ENCODE peak calls at places on chromosomes 13 and 19, in ten cellular contexts. R, K, J, N, T, Y, D, P, U and Z are unnamed samples.

GRCh38 chr13:84430015-84430414 is 547.7 kb upstream of the SLITRK1 start:
- DNase-seq in N (no peak), J (no peak), R (no peak), U (no peak), P (no peak), K (peak), D (no peak), Y (no peak), T (no peak), Z (no peak)

GRCh38 chr19:39937094-39937493 is 2.7 kb upstream of the FCGBP start:
- DNase-seq in J (no peak), R (no peak), K (no peak), U (no peak), Y (no peak), N (no peak), D (no peak), P (no peak), T (no peak), Z (no peak)

GRCh38 chr13:97948041-97948440 is 5.4 kb upstream of the IPO5 start:
- DNase-seq in D (no peak), Y (no peak), K (no peak), J (no peak), N (no peak), R (no peak), U (no peak), P (no peak), T (no peak), Z (no peak)

GRCh38 chr13:40178130-40178529 is 488.3 kb downstream of the FOXO1 start:
- DNase-seq in P (no peak), U (no peak), T (no peak), R (no peak), K (no peak), D (no peak), J (no peak), Y (no peak), N (no peak), Z (no peak)

GRCh38 chr19:10439588-10439987 is 19.2 kb downstream of the PDE4A start:
- DNase-seq in N (no peak), K (no peak), R (no peak), T (no peak), J (no peak), Y (no peak), P (no peak), D (no peak), U (no peak), Z (no peak)

GRCh38 chr19:344625-345319 is at the start of gene MIER2:
- DNase-seq in P (peak), U (peak), J (peak), D (peak), R (peak), Y (peak), T (peak), N (peak), K (peak), Z (peak)

GRCh38 chr13:97235549-97236206 is 13.5 kb downstream of the MBNL2 start:
- DNase-seq in J (peak), U (no peak), P (no peak), R (peak), K (no peak), Y (no peak), T (no peak), D (no peak), N (no peak), Z (no peak)

GRCh38 chr19:51185868-51186215 is 39.0 kb upstream of the CD33 start:
- DNase-seq in J (no peak), K (no peak), D (no peak), P (no peak), Y (no peak), T (no peak), N (no peak), R (no peak), U (no peak), Z (no peak)

GRCh38 chr19:1093330-1093729 is 1.8 kb downstream of the POLR2E start:
- DNase-seq in J (no peak), U (no peak), Y (no peak), P (no peak), T (no peak), N (no peak), K (no peak), R (no peak), D (no peak), Z (no peak)

GRCh38 chr19:39405930-39406655 is 554 bp upstream of the ZFP36 start:
- DNase-seq in J (no peak), P (no peak), R (no peak), K (no peak), T (peak), Y (no peak), D (no peak), U (no peak), N (no peak), Z (peak)

GRCh38 chr13:30276178-30276577 is 31.2 kb downstream of the KATNAL1 start:
- DNase-seq in K (no peak), N (no peak), J (no peak), P (no peak), U (no peak), R (no peak), D (no peak), T (no peak), Y (no peak), Z (no peak)

GRCh38 chr19:1833540-1833939 is 14.7 kb downstream of the REXO1 start:
- DNase-seq in Y (peak), D (no peak), N (no peak), P (no peak), T (no peak), K (no peak), U (peak), J (no peak), R (no peak), Z (no peak)

GRCh38 chr13:114102521-114103288 is 29.7 kb downstream of the RASA3 start:
- DNase-seq in Y (no peak), P (peak), U (no peak), T (peak), N (no peak), J (no peak), R (no peak), D (no peak), K (no peak), Z (no peak)

GRCh38 chr19:45087531-45087930 is 5.4 kb upstream of the PPP1R37 start:
- DNase-seq in R (no peak), J (no peak), D (no peak), K (no peak), P (no peak), T (peak), Y (no peak), N (no peak), U (no peak), Z (no peak)

GRCh38 chr13:67635754-67636153 is 405.6 kb upstream of the PCDH9 start:
- DNase-seq in R (no peak), T (no peak), J (no peak), N (no peak), D (no peak), Y (no peak), P (no peak), K (no peak), U (no peak), Z (no peak)

GRCh38 chr13:23506821-23507210 is 63.4 kb upstream of the TNFRSF19 start:
- DNase-seq in R (peak), U (no peak), K (peak), D (peak), Y (no peak), N (no peak), T (no peak), J (no peak), P (no peak), Z (no peak)

GRCh38 chr13:75961911-75962310 is 325.8 kb downstream of the LMO7 start:
- DNase-seq in K (no peak), Y (no peak), D (no peak), J (no peak), U (no peak), R (no peak), T (no peak), N (no peak), P (no peak), Z (no peak)

GRCh38 chr13:33213797-33214196 is 71.8 kb downstream of the STARD13 start:
- DNase-seq in K (no peak), T (no peak), P (no peak), N (peak), D (no peak), R (no peak), J (no peak), U (no peak), Y (no peak), Z (no peak)

GRCh38 chr13:110170020-110170790 is 136.8 kb downstream of the COL4A1 start:
- DNase-seq in Y (no peak), U (no peak), J (no peak), K (no peak), D (no peak), R (no peak), P (no peak), N (no peak), T (no peak), Z (no peak)

GRCh38 chr13:48570225-48570828 is 37.4 kb upstream of the RCBTB2 start:
- DNase-seq in Y (no peak), U (no peak), N (no peak), D (no peak), K (no peak), P (no peak), J (no peak), T (peak), R (no peak), Z (no peak)

GRCh38 chr19:10701955-10702307 is 692 bp downstream of the QTRT1 start:
- DNase-seq in D (peak), Y (no peak), K (no peak), P (no peak), U (no peak), R (no peak), N (peak), J (peak), T (no peak), Z (no peak)

GRCh38 chr13:114299604-114300305 is 14.5 kb upstream of the CHAMP1 start:
- DNase-seq in R (no peak), D (no peak), J (no peak), K (no peak), Y (no peak), N (no peak), U (no peak), T (no peak), P (no peak), Z (no peak)

GRCh38 chr13:92769064-92769463 is 457.5 kb upstream of the GPC6 start:
- DNase-seq in Y (no peak), P (no peak), U (no peak), D (no peak), J (no peak), T (no peak), N (no peak), R (no peak), K (no peak), Z (no peak)

GRCh38 chr13:113949546-113949945 is 24.3 kb downstream of the C13orf46 start:
- DNase-seq in T (no peak), Y (no peak), D (no peak), K (no peak), U (no peak), R (no peak), N (no peak), P (no peak), J (no peak), Z (no peak)

GRCh38 chr19:43518051-43518450 is 8.9 kb downstream of the ETHE1 start:
- DNase-seq in N (no peak), J (no peak), Y (no peak), T (no peak), D (no peak), R (no peak), K (no peak), U (no peak), P (no peak), Z (no peak)

GRCh38 chr13:112931028-112931934 is 37.7 kb upstream of the MCF2L start:
- DNase-seq in N (peak), D (peak), T (peak), J (peak), R (no peak), K (peak), P (no peak), U (no peak), Y (no peak), Z (no peak)

GRCh38 chr19:18149596-18149975 is 3.4 kb upstream of the PIK3R2 start:
- DNase-seq in K (no peak), J (no peak), P (no peak), Y (no peak), N (no peak), R (no peak), T (no peak), D (no peak), U (no peak), Z (no peak)

GRCh38 chr19:18152817-18153554 is at the start of gene PIK3R2:
- DNase-seq in P (peak), N (peak), R (peak), J (peak), T (peak), K (peak), U (peak), D (peak), Y (peak), Z (peak)

GRCh38 chr19:18152444-18152816 is 533 bp upstream of the PIK3R2 start:
- DNase-seq in P (peak), D (peak), Y (peak), U (peak), K (peak), T (peak), J (peak), R (peak), N (peak), Z (peak)

GRCh38 chr19:18153555-18154134 is 682 bp downstream of the PIK3R2 start:
- DNase-seq in D (no peak), N (peak), P (no peak), J (no peak), U (peak), K (no peak), Y (no peak), T (no peak), R (peak), Z (no peak)

DNA sequence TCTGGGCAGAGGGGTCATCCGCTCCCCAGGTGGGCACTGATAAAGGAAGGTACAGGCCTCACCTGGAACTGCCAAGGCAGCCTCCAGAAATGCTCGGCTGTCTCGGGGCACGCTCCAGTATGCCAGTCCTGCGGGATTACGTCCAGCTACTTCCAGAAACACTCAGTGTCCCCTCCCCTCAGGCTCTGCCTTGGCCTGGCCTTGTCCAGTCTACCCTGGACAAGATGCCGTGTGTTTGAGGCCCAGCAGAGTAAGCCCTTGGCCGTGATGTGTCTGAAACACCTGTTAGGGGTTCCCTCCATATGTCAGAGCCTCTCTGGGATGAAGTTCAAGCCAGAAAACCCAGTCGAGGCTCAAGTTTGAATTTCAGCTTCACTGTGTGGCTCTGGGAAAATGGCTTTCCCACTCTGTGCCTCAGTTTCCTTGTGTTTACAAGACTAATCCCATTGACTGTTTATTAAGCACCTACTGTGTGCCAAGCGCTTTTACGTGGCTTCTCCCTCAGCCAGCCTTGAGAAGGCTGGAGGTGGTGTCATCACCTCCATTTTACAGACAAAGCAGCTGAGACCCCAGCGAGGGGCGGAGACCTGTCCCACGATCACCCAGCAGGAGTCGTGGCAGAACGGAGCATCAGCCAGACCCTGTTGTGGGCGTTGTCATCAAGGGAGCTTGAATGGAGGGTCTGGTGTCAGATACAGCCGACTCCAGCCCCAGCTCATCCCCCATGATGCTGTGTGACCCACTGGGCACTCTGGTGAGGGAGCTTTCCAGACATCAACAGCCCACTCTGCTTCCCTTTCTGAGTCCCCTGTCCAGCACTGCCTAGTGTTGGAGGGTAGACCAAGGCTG is 2.0 kb upstream of the PIK3R2 start:
- DNase-seq in T (no peak), D (no peak), P (no peak), N (no peak), J (no peak), K (no peak), U (no peak), Y (no peak), R (no peak), Z (no peak)
- H3K27ac ChIP-seq in T (no peak), D (peak), P (peak), N (no peak), J (no peak), K (no peak), U (no peak), Y (no peak), R (no peak), Z (peak)

GRCh38 chr19:29887498-29887897 is 54.5 kb upstream of the URI1 start:
- DNase-seq in K (no peak), N (no peak), Y (no peak), U (peak), P (no peak), D (no peak), J (peak), T (no peak), R (no peak), Z (no peak)
- TF ChIP-seq CTCF in K (no peak), N (no peak), Y (no peak), U (no peak), P (no peak), D (no peak), J (no peak), T (no peak), R (no peak), Z (no peak)

DNA sequence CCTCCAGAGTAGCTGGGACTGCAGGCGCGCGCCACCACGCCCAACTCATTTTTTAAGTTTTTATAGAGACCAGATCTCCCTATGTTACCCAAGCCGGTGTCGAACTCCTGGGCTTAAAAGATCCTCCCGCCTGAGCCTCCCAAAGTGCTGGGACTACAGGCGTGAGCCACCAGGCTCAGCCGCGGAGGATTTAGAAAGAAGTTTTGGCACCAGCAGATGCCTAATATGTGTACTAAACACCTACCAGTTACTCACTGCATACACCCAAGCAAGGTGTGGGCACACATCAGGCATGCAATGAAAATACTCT is 464 bp upstream of the ZFP14 start:
- DNase-seq in N (no peak), K (no peak), R (no peak), J (no peak), U (no peak), D (no peak), P (no peak), Y (no peak), T (no peak), Z (no peak)
- H3K27ac ChIP-seq in N (no peak), K (no peak), R (no peak), J (no peak), U (no peak), D (no peak), P (peak), Y (peak), T (peak), Z (peak)

GRCh38 chr19:35040826-35041547 is 534 bp upstream of the HPN start:
- DNase-seq in P (peak), T (peak), J (peak), R (peak), K (no peak), N (peak), Y (peak), U (peak), D (peak), Z (no peak)

GRCh38 chr19:35039881-35040456 is 1.6 kb upstream of the HPN start:
- DNase-seq in J (no peak), U (peak), P (no peak), N (no peak), R (no peak), D (no peak), Y (no peak), T (peak), K (no peak), Z (no peak)

GRCh38 chr19:35040474-35040825 is 1.1 kb upstream of the HPN start:
- DNase-seq in D (no peak), T (no peak), J (no peak), K (no peak), P (no peak), N (no peak), Y (no peak), U (peak), R (no peak), Z (no peak)

GRCh38 chr19:35037716-35038622 is 3.6 kb upstream of the HPN start:
- DNase-seq in R (no peak), N (no peak), D (no peak), K (no peak), P (no peak), J (peak), T (peak), U (no peak), Y (no peak), Z (no peak)

GRCh38 chr19:35038623-35039512 is 2.7 kb upstream of the HPN start:
- DNase-seq in Y (no peak), P (no peak), D (no peak), J (no peak), T (no peak), K (no peak), R (no peak), U (no peak), N (no peak), Z (no peak)
- TF ChIP-seq CTCF in Y (no peak), P (no peak), D (no peak), J (no peak), T (no peak), K (no peak), R (no peak), U (no peak), N (no peak), Z (no peak)

DNA sequence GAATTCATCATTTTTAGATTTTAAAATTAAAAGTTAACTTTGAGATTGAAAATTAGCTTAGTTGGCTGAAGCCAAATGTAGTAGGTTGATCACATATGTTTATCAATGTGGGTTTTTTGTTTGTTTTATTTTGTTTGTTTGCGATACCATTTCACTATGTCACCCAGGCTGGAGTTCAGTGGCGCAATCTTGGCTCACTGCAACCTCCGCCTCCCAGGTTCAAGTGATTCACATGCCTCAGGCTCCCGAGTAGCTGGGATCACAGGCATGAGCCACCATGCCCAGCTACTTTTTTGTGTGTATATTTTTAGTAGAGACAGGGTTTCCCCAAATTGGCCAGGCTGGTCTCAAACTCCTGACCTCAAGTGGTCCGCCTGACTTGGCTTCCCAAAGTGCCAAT is 665.7 kb upstream of the SLC10A2 start:
- DNase-seq in U (no peak), J (no peak), P (no peak), K (no peak), D (no peak), R (no peak), Y (no peak), N (no peak), T (no peak), Z (no peak)
- H3K27ac ChIP-seq in U (no peak), J (no peak), P (no peak), K (no peak), D (no peak), R (no peak), Y (no peak), N (no peak), T (no peak), Z (no peak)

DNA sequence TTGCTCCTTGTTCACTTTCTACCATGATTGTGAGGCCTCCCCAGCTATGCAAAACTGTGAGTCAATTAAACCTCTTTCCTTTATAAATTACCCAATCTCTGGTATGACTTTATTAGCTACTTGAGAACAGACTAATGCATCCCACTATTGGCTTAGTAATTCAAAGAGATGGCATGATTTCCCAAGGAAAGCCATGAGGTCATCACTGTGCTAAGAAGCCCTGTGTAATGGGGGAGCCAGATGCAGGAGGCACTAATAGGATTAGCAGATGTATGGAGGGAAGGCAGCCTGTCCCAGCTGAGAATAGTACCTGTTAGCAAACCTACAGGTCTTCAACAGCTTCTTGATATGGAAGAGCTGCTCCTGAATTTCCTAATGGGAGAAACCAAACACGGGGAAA is 38.1 kb downstream of the RUBCNL start:
- DNase-seq in T (no peak), N (peak), R (no peak), J (no peak), Y (no peak), U (no peak), P (no peak), K (no peak), D (no peak), Z (no peak)
- TF ChIP-seq CTCF in T (no peak), N (no peak), R (no peak), J (no peak), Y (no peak), U (no peak), P (no peak), K (no peak), D (no peak), Z (no peak)